ENCODE peak calls at places on chromosome 4, in seven cellular contexts. J, U, S, Y, C, Q and L are unnamed samples.

GRCh38 chr4:186904104-186904503 is 180.4 kb upstream of the FAT1 start:
- DNase-seq in J (no peak), U (no peak), S (no peak), Y (no peak), C (no peak), Q (peak; percentile 74), L (peak; percentile 78)

GRCh38 chr4:71540749-71541269 is 202.0 kb downstream of the SLC4A4 start:
- DNase-seq in J (no peak), U (no peak), S (no peak), Y (no peak), C (no peak), Q (no peak), L (no peak)

GRCh38 chr4:152780267-152780811 is 585 bp downstream of the ARFIP1 start:
- DNase-seq in J (peak; percentile 52), U (no peak), S (no peak), Y (no peak), C (no peak), Q (peak; percentile 21), L (no peak)

GRCh38 chr4:47068986-47069385 is 37.6 kb downstream of the GABRB1 start:
- DNase-seq in J (no peak), U (no peak), S (no peak), Y (no peak), C (no peak), Q (no peak), L (no peak)

GRCh38 chr4:40189997-40190396 is 6.8 kb upstream of the RHOH start:
- DNase-seq in J (no peak), U (no peak), S (no peak), Y (no peak), C (no peak), Q (no peak), L (no peak)

GRCh38 chr4:110119880-110120279 is 78.5 kb downstream of the ELOVL6 start:
- DNase-seq in J (no peak), U (no peak), S (no peak), Y (no peak), C (no peak), Q (peak; percentile 23), L (peak; percentile 64)

GRCh38 chr4:168564024-168564423 is 67.2 kb downstream of the PALLD start:
- DNase-seq in J (no peak), U (no peak), S (no peak), Y (no peak), C (no peak), Q (no peak), L (no peak)

GRCh38 chr4:19675172-19675811 is 576.4 kb upstream of the SLIT2 start:
- DNase-seq in J (no peak), U (no peak), S (no peak), Y (no peak), C (peak; percentile 5), Q (no peak), L (no peak)

GRCh38 chr4:38366997-38367396 is 297.0 kb upstream of the KLF3 start:
- DNase-seq in J (no peak), U (no peak), S (no peak), Y (no peak), C (no peak), Q (no peak), L (no peak)

GRCh38 chr4:169397762-169398161 is 127.0 kb upstream of the SH3RF1 start:
- DNase-seq in J (no peak), U (no peak), S (no peak), Y (no peak), C (no peak), Q (no peak), L (peak; percentile 17)

GRCh38 chr4:142547974-142548373 is 298.1 kb downstream of the INPP4B start:
- DNase-seq in J (no peak), U (no peak), S (no peak), Y (no peak), C (no peak), Q (no peak), L (peak; percentile 54)

GRCh38 chr4:119748853-119749252 is 120.2 kb upstream of the PDE5A start:
- DNase-seq in J (no peak), U (no peak), S (no peak), Y (no peak), C (no peak), Q (peak; percentile 80), L (peak; percentile 89)

GRCh38 chr4:8352368-8353157 is 83.0 kb downstream of the HTRA3 start:
- DNase-seq in J (no peak), U (peak; percentile 8), S (no peak), Y (no peak), C (no peak), Q (no peak), L (no peak)

GRCh38 chr4:139815646-139816601 is 150.3 kb downstream of the MGST2 start:
- DNase-seq in J (peak; percentile 81), U (no peak), S (no peak), Y (no peak), C (no peak), Q (peak; percentile 76), L (peak; percentile 74)

GRCh38 chr4:175637762-175638161 is 174.3 kb downstream of the GPM6A start:
- DNase-seq in J (no peak), U (no peak), S (no peak), Y (no peak), C (no peak), Q (no peak), L (no peak)

GRCh38 chr4:15719506-15719905 is 16.6 kb downstream of the BST1 start:
- DNase-seq in J (no peak), U (no peak), S (no peak), Y (no peak), C (no peak), Q (no peak), L (no peak)

GRCh38 chr4:87476934-87477333 is 52.2 kb downstream of the SPARCL1 start:
- DNase-seq in J (peak; percentile 20), U (no peak), S (no peak), Y (no peak), C (no peak), Q (no peak), L (no peak)

GRCh38 chr4:73718375-73719373 is 21.7 kb upstream of the CXCL8 start:
- DNase-seq in J (no peak), U (no peak), S (no peak), Y (no peak), C (no peak), Q (peak; percentile 35), L (peak; percentile 47)

GRCh38 chr4:94523033-94523590 is 71.4 kb downstream of the PDLIM5 start:
- DNase-seq in J (no peak), U (no peak), S (no peak), Y (no peak), C (no peak), Q (no peak), L (no peak)

GRCh38 chr4:156517546-156517945 is 454.1 kb downstream of the PDGFC start:
- DNase-seq in J (no peak), U (no peak), S (no peak), Y (no peak), C (no peak), Q (no peak), L (no peak)

GRCh38 chr4:174365018-174365587 is 81.4 kb downstream of the CEP44 start:
- DNase-seq in J (peak; percentile 46), U (no peak), S (no peak), Y (peak; percentile 11), C (peak; percentile 5), Q (peak; percentile 10), L (no peak)

GRCh38 chr4:182192511-182193181 is 50.6 kb upstream of the TENM3 start:
- DNase-seq in J (no peak), U (no peak), S (no peak), Y (no peak), C (no peak), Q (no peak), L (peak; percentile 64)

GRCh38 chr4:188107931-188108843 is 1.2 kb downstream of the TRIML2 start:
- DNase-seq in J (peak; percentile 19), U (no peak), S (no peak), Y (no peak), C (no peak), Q (no peak), L (no peak)

GRCh38 chr4:151324449-151325319 is 721 bp downstream of the SH3D19 start:
- DNase-seq in J (peak; percentile 89), U (peak; percentile 15), S (no peak), Y (peak; percentile 28), C (no peak), Q (no peak), L (no peak)